ENCODE peak calls at places on chromosomes 1 and 21, in eight cellular contexts. O is HT1080; N is stimulated activated effector memory CD8-positive, alpha-beta T cell treated with anti-CD3 and anti-CD28 coated beads, Interleukin-12 subunit alpha, Interleukin-12 subunit beta, amount 100 ng/mL, for 72 hours; S is C1 segment of cervical spinal cord; P is stimulated activated CD4-positive, alpha-beta T cell treated with anti-CD3 and anti-CD28 coated beads, Interleukin-12 subunit alpha, Interleukin-12 subunit beta, amount 100 ng/mL, for 4 hours; V is uterus; W is IMR-90; R is Calu3. B is an unnamed sample.

GRCh38 chr1:22602060-22602740 is 34.2 kb upstream of the C1QA start:
- DNase-seq in O (no peak), N (no peak), S (no peak), P (no peak), V (no peak), W (no peak), R (no peak), B (no peak)

GRCh38 chr1:27152004-27152828 is 2.7 kb downstream of the SLC9A1 start:
- DNase-seq in O (no peak), N (peak), S (no peak), P (no peak), V (no peak), W (no peak), R (no peak), B (no peak)

GRCh38 chr1:201386208-201386607 is 8.7 kb upstream of the TNNT2 start:
- DNase-seq in O (no peak), N (no peak), S (no peak), P (no peak), V (no peak), W (no peak), R (no peak), B (no peak)

GRCh38 chr1:31943546-31944184 is 5.5 kb upstream of the PTP4A2 start:
- DNase-seq in O (no peak), N (no peak), S (no peak), P (no peak), V (no peak), W (no peak), R (no peak), B (peak)

GRCh38 chr1:113930499-113931161 is 1.5 kb downstream of the HIPK1 start:
- DNase-seq in O (peak), N (peak), S (no peak), P (peak), V (no peak), W (peak), R (peak), B (peak)

GRCh38 chr1:19028110-19028509 is 71.6 kb upstream of the IFFO2 start:
- DNase-seq in O (no peak), N (no peak), S (no peak), P (no peak), V (no peak), W (no peak), R (no peak), B (no peak)

GRCh38 chr1:21955474-21956281 is 18.6 kb upstream of the HSPG2 start:
- DNase-seq in O (no peak), N (no peak), S (no peak), P (no peak), V (no peak), W (no peak), R (no peak), B (no peak)

GRCh38 chr1:41390171-41390570 is 28.9 kb downstream of the FOXO6 start:
- DNase-seq in O (no peak), N (no peak), S (no peak), P (no peak), V (no peak), W (no peak), R (no peak), B (no peak)

GRCh38 chr1:91798241-91798648 is 87.7 kb downstream of the TGFBR3 start:
- DNase-seq in O (no peak), N (no peak), S (no peak), P (no peak), V (no peak), W (no peak), R (no peak), B (peak)

GRCh38 chr1:46171872-46172271 is 3.0 kb upstream of the TSPAN1 start:
- DNase-seq in O (no peak), N (no peak), S (peak), P (no peak), V (no peak), W (no peak), R (peak), B (no peak)

GRCh38 chr1:34359411-34359810 is 182.7 kb downstream of the C1orf94 start:
- DNase-seq in O (no peak), N (no peak), S (no peak), P (no peak), V (no peak), W (no peak), R (no peak), B (no peak)

GRCh38 chr1:66346057-66346795 is 187.7 kb upstream of the SGIP1 start:
- DNase-seq in O (no peak), N (no peak), S (no peak), P (no peak), V (no peak), W (no peak), R (no peak), B (no peak)

GRCh38 chr1:2345297-2346075 is 45.9 kb downstream of the MORN1 start:
- DNase-seq in O (no peak), N (no peak), S (no peak), P (no peak), V (no peak), W (no peak), R (no peak), B (no peak)

GRCh38 chr1:184791199-184791935 is 36.7 kb upstream of the EDEM3 start:
- DNase-seq in O (peak), N (no peak), S (no peak), P (no peak), V (no peak), W (peak), R (no peak), B (peak)

GRCh38 chr1:14598007-14598497 is 433 bp upstream of the KAZN start:
- DNase-seq in O (no peak), N (no peak), S (no peak), P (no peak), V (no peak), W (no peak), R (no peak), B (no peak)

GRCh38 chr1:245512181-245512888 is 357.6 kb downstream of the KIF26B start:
- DNase-seq in O (no peak), N (no peak), S (no peak), P (no peak), V (no peak), W (no peak), R (no peak), B (peak)

GRCh38 chr1:182925661-182926060 is 27.3 kb downstream of the SHCBP1L start:
- DNase-seq in O (no peak), N (no peak), S (no peak), P (no peak), V (no peak), W (no peak), R (no peak), B (no peak)

GRCh38 chr1:241934181-241934815 is 23.3 kb upstream of the BECN2 start:
- DNase-seq in O (peak), N (no peak), S (peak), P (no peak), V (no peak), W (no peak), R (no peak), B (no peak)

GRCh38 chr1:220956861-220957605 is 77.8 kb downstream of the HLX start:
- DNase-seq in O (peak), N (no peak), S (no peak), P (no peak), V (peak), W (peak), R (no peak), B (peak)

GRCh38 chr1:113812661-113813135 is 422 bp upstream of the RSBN1 start:
- DNase-seq in O (no peak), N (no peak), S (no peak), P (no peak), V (peak), W (no peak), R (no peak), B (no peak)

GRCh38 chr1:76680676-76681075 is 186.6 kb upstream of the ST6GALNAC5 start:
- DNase-seq in O (no peak), N (no peak), S (no peak), P (no peak), V (no peak), W (no peak), R (no peak), B (no peak)

GRCh38 chr1:68528243-68528642 is 31.4 kb upstream of the DEPDC1 start:
- DNase-seq in O (peak), N (no peak), S (no peak), P (no peak), V (no peak), W (no peak), R (no peak), B (no peak)

GRCh38 chr1:80656011-80656627 is 1144.6 kb upstream of the ADGRL2 start:
- DNase-seq in O (no peak), N (no peak), S (no peak), P (no peak), V (no peak), W (no peak), R (peak), B (peak)

GRCh38 chr1:1004420-1004779 is 4.5 kb upstream of the HES4 start:
- DNase-seq in O (no peak), N (no peak), S (no peak), P (no peak), V (no peak), W (no peak), R (no peak), B (no peak)

GRCh38 chr21:42583992-42584641 is 69.3 kb upstream of the PDE9A start:
- DNase-seq in O (no peak), N (no peak), S (no peak), P (no peak), V (no peak), W (no peak), R (no peak), B (no peak)

GRCh38 chr1:59500970-59501742 is 204.3 kb downstream of the FGGY start:
- DNase-seq in O (no peak), N (no peak), S (no peak), P (no peak), V (no peak), W (no peak), R (no peak), B (no peak)

GRCh38 chr1:26826261-26827201 is at the start of gene ZDHHC18:
- DNase-seq in O (peak), N (peak), S (no peak), P (peak), V (peak), W (peak), R (peak), B (peak)

GRCh38 chr1:31926846-31927660 is 11.1 kb downstream of the PTP4A2 start:
- DNase-seq in O (no peak), N (no peak), S (no peak), P (no peak), V (no peak), W (no peak), R (no peak), B (no peak)

GRCh38 chr21:30349572-30349971 is 1.2 kb upstream of the KRTAP23-1 start:
- DNase-seq in O (no peak), N (no peak), S (no peak), P (no peak), V (no peak), W (no peak), R (no peak), B (no peak)

GRCh38 chr21:41207401-41208388 is 39.7 kb downstream of the BACE2 start:
- DNase-seq in O (peak), N (no peak), S (no peak), P (no peak), V (peak), W (peak), R (peak), B (no peak)

B was measured in mesenchymal stem cell.